ENCODE peak calls at places on chromosomes 16 and 17, in seven cellular contexts. G is ACHN; I is mesothelial cell of epicardium; R is Right ventricle myocardium superior; D is activated CD8-positive, alpha-beta T cell treated with anti-CD3 and anti-CD28 coated beads, Interleukin-2, amount 10 ng/mL, durations not matched to agents 7 days and 5 days; C is putamen; X is NB4. U is an unnamed sample.

GRCh38 chr16:22366889-22367288 is 7.5 kb downstream of the CDR2 start:
- DNase-seq in G (peak; percentile 35), I (no peak), R (no peak), D (no peak), C (no peak), X (no peak), U (no peak)

GRCh38 chr17:50986989-50987660 is 121.0 kb upstream of the TOB1 start:
- DNase-seq in G (peak; percentile 16), I (no peak), R (no peak), D (no peak), C (no peak), X (no peak), U (no peak)

GRCh38 chr16:24670623-24671454 is 58.6 kb upstream of the TNRC6A start:
- DNase-seq in G (peak; percentile 99), I (peak; percentile 26), R (peak; percentile 76), D (no peak), C (peak; percentile 78), X (no peak), U (peak; percentile 39)

GRCh38 chr17:74875970-74876593 is 3.3 kb upstream of the FDXR start:
- DNase-seq in G (no peak), I (no peak), R (no peak), D (no peak), C (no peak), X (no peak), U (no peak)

GRCh38 chr16:55905651-55906050 is 30.5 kb upstream of the CES5A start:
- DNase-seq in G (no peak), I (no peak), R (no peak), D (no peak), C (no peak), X (no peak), U (no peak)

GRCh38 chr17:75111777-75112176 is 2.0 kb downstream of the ARMC7 start:
- DNase-seq in G (no peak), I (no peak), R (no peak), D (no peak), C (no peak), X (no peak), U (no peak)

GRCh38 chr17:75124041-75124818 is 7.3 kb downstream of the NT5C start:
- DNase-seq in G (peak; percentile 99), I (no peak), R (peak; percentile 63), D (no peak), C (no peak), X (no peak), U (no peak)

GRCh38 chr17:17258998-17259397 is 22.0 kb upstream of the FLCN start:
- DNase-seq in G (no peak), I (no peak), R (no peak), D (no peak), C (peak; percentile 72), X (no peak), U (no peak)

GRCh38 chr17:38606646-38607611 is 1.2 kb upstream of the SRCIN1 start:
- DNase-seq in G (no peak), I (no peak), R (peak; percentile 81), D (no peak), C (peak; percentile 87), X (no peak), U (no peak)

GRCh38 chr17:81515530-81516041 is 3.0 kb upstream of the ACTG1 start:
- DNase-seq in G (no peak), I (no peak), R (peak; percentile 52), D (no peak), C (no peak), X (no peak), U (no peak)

GRCh38 chr17:82353484-82353883 is 5.6 kb upstream of the TEX19 start:
- DNase-seq in G (no peak), I (no peak), R (no peak), D (no peak), C (no peak), X (no peak), U (no peak)

GRCh38 chr17:77281904-77282367 is 141.2 kb downstream of the SEC14L1 start:
- DNase-seq in G (peak; percentile 73), I (no peak), R (no peak), D (no peak), C (no peak), X (no peak), U (no peak)

GRCh38 chr17:60165976-60166375 is 16.2 kb downstream of the CA4 start:
- DNase-seq in G (no peak), I (no peak), R (no peak), D (peak; percentile 37), C (no peak), X (peak; percentile 66), U (no peak)

GRCh38 chr17:82358467-82359350 is at the start of gene TEX19:
- DNase-seq in G (peak; percentile 28), I (no peak), R (no peak), D (peak; percentile 35), C (no peak), X (peak; percentile 73), U (peak; percentile 83)

GRCh38 chr16:48300391-48300856 is 53.1 kb upstream of the ABCC11 start:
- DNase-seq in G (peak; percentile 44), I (no peak), R (no peak), D (no peak), C (no peak), X (no peak), U (no peak)

GRCh38 chr16:11679941-11680911 is 12.0 kb downstream of the SNN start:
- DNase-seq in G (no peak), I (no peak), R (no peak), D (no peak), C (no peak), X (no peak), U (no peak)

GRCh38 chr17:1274243-1274608 is 4.0 kb downstream of the BHLHA9 start:
- DNase-seq in G (no peak), I (no peak), R (no peak), D (no peak), C (no peak), X (no peak), U (no peak)

GRCh38 chr17:81294512-81295030 is 536 bp downstream of the SLC38A10 start:
- DNase-seq in G (peak; percentile 49), I (no peak), R (peak; percentile 57), D (no peak), C (no peak), X (peak; percentile 51), U (peak; percentile 67)

GRCh38 chr17:11140028-11140427 is 101.0 kb upstream of the SHISA6 start:
- DNase-seq in G (no peak), I (no peak), R (no peak), D (no peak), C (peak; percentile 82), X (no peak), U (no peak)

GRCh38 chr16:53932975-53933374 is 229.0 kb downstream of the FTO start:
- DNase-seq in G (no peak), I (no peak), R (no peak), D (no peak), C (no peak), X (no peak), U (no peak)

GRCh38 chr16:72094266-72094610 is 591 bp downstream of the DHX38 start:
- DNase-seq in G (peak; percentile 25), I (no peak), R (no peak), D (peak; percentile 49), C (peak; percentile 65), X (no peak), U (peak; percentile 65)

GRCh38 chr17:27630607-27631408 is at the start of gene LGALS9:
- DNase-seq in G (no peak), I (no peak), R (no peak), D (peak; percentile 71), C (peak; percentile 31), X (peak; percentile 62), U (no peak)

GRCh38 chr16:5428932-5429331 is 331.3 kb upstream of the EEF2KMT start:
- DNase-seq in G (no peak), I (no peak), R (no peak), D (no peak), C (no peak), X (no peak), U (no peak)

GRCh38 chr16:50861926-50862325 is 120.0 kb downstream of the CYLD start:
- DNase-seq in G (no peak), I (no peak), R (no peak), D (no peak), C (no peak), X (no peak), U (no peak)

GRCh38 chr16:81238296-81239011 is at the start of gene BCO1:
- DNase-seq in G (peak; percentile 98), I (no peak), R (no peak), D (no peak), C (no peak), X (no peak), U (no peak)

GRCh38 chr16:59758848-59759247 is 1024.7 kb upstream of the GOT2 start:
- DNase-seq in G (no peak), I (no peak), R (no peak), D (no peak), C (no peak), X (no peak), U (no peak)